ENCODE peak calls at places on chromosomes 13 and 19, in seven cellular contexts. One of them, this sample, is unnamed.

GRCh38 chr19:57088125-57088524 is 31.7 kb upstream of the USP29 start:
- DNase-seq in WTC11: no peak
- DNase-seq in endothelial cell: no peak
- DNase-seq in GM23248: no peak
- DNase-seq in HT1080: no peak
- DNase-seq in EH: no peak
- DNase-seq in midbrain: no peak
- DNase-seq in this sample: no peak

GRCh38 chr19:46915386-46915785 is 54.6 kb downstream of the ARHGAP35 start:
- DNase-seq in WTC11: no peak
- DNase-seq in endothelial cell: no peak
- DNase-seq in GM23248: peak
- DNase-seq in HT1080: no peak
- DNase-seq in EH: peak
- DNase-seq in midbrain: no peak
- DNase-seq in this sample: no peak

GRCh38 chr13:112330066-112330465 is 46.1 kb upstream of the SPACA7 start:
- DNase-seq in WTC11: no peak
- DNase-seq in endothelial cell: no peak
- DNase-seq in GM23248: no peak
- DNase-seq in HT1080: no peak
- DNase-seq in EH: no peak
- DNase-seq in midbrain: no peak
- DNase-seq in this sample: no peak

GRCh38 chr19:45476349-45476717 is 8.5 kb downstream of the FOSB start:
- DNase-seq in WTC11: no peak
- DNase-seq in endothelial cell: no peak
- DNase-seq in GM23248: peak
- DNase-seq in HT1080: no peak
- DNase-seq in EH: no peak
- DNase-seq in midbrain: no peak
- DNase-seq in this sample: no peak

GRCh38 chr13:112483299-112483698 is 104.7 kb downstream of the TUBGCP3 start:
- DNase-seq in WTC11: no peak
- DNase-seq in endothelial cell: no peak
- DNase-seq in GM23248: no peak
- DNase-seq in HT1080: no peak
- DNase-seq in EH: no peak
- DNase-seq in midbrain: no peak
- DNase-seq in this sample: no peak

GRCh38 chr19:5358173-5358800 is 17.7 kb upstream of the PTPRS start:
- DNase-seq in WTC11: no peak
- DNase-seq in endothelial cell: no peak
- DNase-seq in GM23248: peak
- DNase-seq in HT1080: no peak
- DNase-seq in EH: peak
- DNase-seq in midbrain: no peak
- DNase-seq in this sample: no peak

GRCh38 chr19:1206733-1207301 is 1.2 kb downstream of the STK11 start:
- DNase-seq in WTC11: no peak
- DNase-seq in endothelial cell: no peak
- DNase-seq in GM23248: peak
- DNase-seq in HT1080: no peak
- DNase-seq in EH: no peak
- DNase-seq in midbrain: no peak
- DNase-seq in this sample: no peak

GRCh38 chr13:75432811-75433244 is 49.1 kb downstream of the TBC1D4 start:
- DNase-seq in WTC11: no peak
- DNase-seq in endothelial cell: no peak
- DNase-seq in GM23248: no peak
- DNase-seq in HT1080: no peak
- DNase-seq in EH: no peak
- DNase-seq in midbrain: no peak
- DNase-seq in this sample: no peak

GRCh38 chr13:47933688-47934011 is 67.4 kb downstream of the SUCLA2 start:
- DNase-seq in WTC11: no peak
- DNase-seq in endothelial cell: no peak
- DNase-seq in GM23248: no peak
- DNase-seq in HT1080: peak
- DNase-seq in EH: no peak
- DNase-seq in midbrain: no peak
- DNase-seq in this sample: peak

GRCh38 chr13:89163081-89163480 is 1491.9 kb downstream of the SLITRK5 start:
- DNase-seq in WTC11: no peak
- DNase-seq in endothelial cell: no peak
- DNase-seq in GM23248: no peak
- DNase-seq in HT1080: peak
- DNase-seq in EH: no peak
- DNase-seq in midbrain: no peak
- DNase-seq in this sample: no peak

GRCh38 chr19:5074418-5074817 is 105.5 kb downstream of the KDM4B start:
- DNase-seq in WTC11: no peak
- DNase-seq in endothelial cell: no peak
- DNase-seq in GM23248: no peak
- DNase-seq in HT1080: no peak
- DNase-seq in EH: no peak
- DNase-seq in midbrain: no peak
- DNase-seq in this sample: no peak

GRCh38 chr19:14150041-14150769 is 13.8 kb upstream of the ASF1B start:
- DNase-seq in WTC11: no peak
- DNase-seq in endothelial cell: no peak
- DNase-seq in GM23248: no peak
- DNase-seq in HT1080: no peak
- DNase-seq in EH: no peak
- DNase-seq in midbrain: no peak
- DNase-seq in this sample: no peak

GRCh38 chr13:46593403-46593802 is 40.4 kb downstream of the LRCH1 start:
- DNase-seq in WTC11: no peak
- DNase-seq in endothelial cell: no peak
- DNase-seq in GM23248: no peak
- DNase-seq in HT1080: no peak
- DNase-seq in EH: no peak
- DNase-seq in midbrain: no peak
- DNase-seq in this sample: no peak

GRCh38 chr13:65497265-65497664 is 1732.9 kb downstream of the PCDH9 start:
- DNase-seq in WTC11: no peak
- DNase-seq in endothelial cell: no peak
- DNase-seq in GM23248: no peak
- DNase-seq in HT1080: peak
- DNase-seq in EH: peak
- DNase-seq in midbrain: no peak
- DNase-seq in this sample: peak

GRCh38 chr19:17834350-17835181 is 13.2 kb downstream of the JAK3 start:
- DNase-seq in WTC11: peak
- DNase-seq in endothelial cell: no peak
- DNase-seq in GM23248: peak
- DNase-seq in HT1080: no peak
- DNase-seq in EH: peak
- DNase-seq in midbrain: no peak
- DNase-seq in this sample: no peak

GRCh38 chr13:28136916-28137315 is 1.4 kb upstream of the PAN3 start:
- DNase-seq in WTC11: no peak
- DNase-seq in endothelial cell: no peak
- DNase-seq in GM23248: peak
- DNase-seq in HT1080: no peak
- DNase-seq in EH: peak
- DNase-seq in midbrain: no peak
- DNase-seq in this sample: no peak

GRCh38 chr19:45455707-45456499 is 11.9 kb upstream of the FOSB start:
- DNase-seq in WTC11: peak
- DNase-seq in endothelial cell: peak
- DNase-seq in GM23248: peak
- DNase-seq in HT1080: peak
- DNase-seq in EH: peak
- DNase-seq in midbrain: peak
- DNase-seq in this sample: peak

GRCh38 chr19:10228925-10229324 is 2.2 kb downstream of the S1PR2 start:
- DNase-seq in WTC11: peak
- DNase-seq in endothelial cell: peak
- DNase-seq in GM23248: peak
- DNase-seq in HT1080: peak
- DNase-seq in EH: peak
- DNase-seq in midbrain: no peak
- DNase-seq in this sample: no peak

GRCh38 chr19:41225238-41226052 is 6.4 kb downstream of the AXL start:
- DNase-seq in WTC11: peak
- DNase-seq in endothelial cell: no peak
- DNase-seq in GM23248: peak
- DNase-seq in HT1080: peak
- DNase-seq in EH: peak
- DNase-seq in midbrain: no peak
- DNase-seq in this sample: peak

GRCh38 chr19:13089139-13089856 is 13.4 kb downstream of the LYL1 start:
- DNase-seq in WTC11: peak
- DNase-seq in endothelial cell: no peak
- DNase-seq in GM23248: peak
- DNase-seq in HT1080: no peak
- DNase-seq in EH: no peak
- DNase-seq in midbrain: no peak
- DNase-seq in this sample: peak

GRCh38 chr13:19960673-19961015 is 2.1 kb downstream of the ZMYM2 start:
- DNase-seq in WTC11: no peak
- DNase-seq in endothelial cell: no peak
- DNase-seq in GM23248: peak
- DNase-seq in HT1080: no peak
- DNase-seq in EH: peak
- DNase-seq in midbrain: no peak
- DNase-seq in this sample: no peak

GRCh38 chr13:75830842-75831241 is 194.7 kb downstream of the LMO7 start:
- DNase-seq in WTC11: no peak
- DNase-seq in endothelial cell: no peak
- DNase-seq in GM23248: peak
- DNase-seq in HT1080: peak
- DNase-seq in EH: peak
- DNase-seq in midbrain: no peak
- DNase-seq in this sample: no peak